ENCODE peak calls at places on chromosomes 16 and 17, in nine cellular contexts. A is transverse colon, I is heart right ventricle, H is fibroblast of lung, S is tibial nerve, K is left lung, Z is mammary epithelial cell, F is ascending aorta, L is heart left ventricle. C is an unnamed sample.
A peak's percentile ranks its signal among the peaks of the same experiment; 100 is the strongest.

GRCh38 chr17:63665527-63666214 is 34.3 kb downstream of the LIMD2 start:
- DNase-seq in A (no peak), I (peak; percentile 38), H (no peak), S (no peak), K (no peak), Z (no peak), F (no peak), L (no peak), C (peak; percentile 30)

GRCh38 chr16:48059936-48060335 is 95.9 kb downstream of the ABCC12 start:
- DNase-seq in A (no peak), I (no peak), H (no peak), S (no peak), K (no peak), Z (no peak), F (no peak), L (no peak), C (no peak)

GRCh38 chr17:9226794-9227135 is 205.5 kb downstream of the NTN1 start:
- DNase-seq in A (no peak), I (no peak), H (no peak), S (no peak), K (peak; percentile 51), Z (peak; percentile 57), F (no peak), L (peak; percentile 40), C (no peak)

GRCh38 chr17:13114601-13115024 is 96.8 kb upstream of the ELAC2 start:
- DNase-seq in A (no peak), I (peak; percentile 10), H (peak; percentile 52), S (no peak), K (no peak), Z (peak; percentile 6), F (no peak), L (no peak), C (peak; percentile 23)

GRCh38 chr16:85959686-85960085 is 60.7 kb downstream of the IRF8 start:
- DNase-seq in A (peak; percentile 74), I (no peak), H (no peak), S (no peak), K (no peak), Z (no peak), F (no peak), L (no peak), C (no peak)

GRCh38 chr17:11388061-11388460 is 147.0 kb downstream of the SHISA6 start:
- DNase-seq in A (no peak), I (no peak), H (no peak), S (no peak), K (no peak), Z (no peak), F (no peak), L (no peak), C (no peak)

GRCh38 chr16:71258371-71258770 is 27.8 kb upstream of the HYDIN start:
- DNase-seq in A (no peak), I (no peak), H (no peak), S (no peak), K (no peak), Z (no peak), F (no peak), L (no peak), C (peak; percentile 15)

GRCh38 chr16:58426095-58426494 is 33.8 kb downstream of the GINS3 start:
- DNase-seq in A (peak; percentile 16), I (no peak), H (no peak), S (no peak), K (no peak), Z (no peak), F (no peak), L (peak; percentile 16), C (no peak)

GRCh38 chr17:43456661-43457361 is 27.0 kb upstream of the DHX8 start:
- DNase-seq in A (peak; percentile 12), I (peak; percentile 15), H (peak; percentile 71), S (peak; percentile 23), K (no peak), Z (peak; percentile 42), F (no peak), L (no peak), C (peak; percentile 41)

GRCh38 chr17:41737680-41738023 is 3.2 kb upstream of the HAP1 start:
- DNase-seq in A (no peak), I (no peak), H (no peak), S (no peak), K (no peak), Z (no peak), F (no peak), L (no peak), C (no peak)

GRCh38 chr17:57440522-57441269 is 184.4 kb downstream of the MSI2 start:
- DNase-seq in A (peak; percentile 38), I (peak; percentile 88), H (peak; percentile 85), S (peak; percentile 34), K (no peak), Z (peak; percentile 89), F (peak; percentile 80), L (peak; percentile 78), C (peak; percentile 87)
- TF ChIP-seq CTCF in A (peak; percentile 10), I (peak; percentile 52), H (peak; percentile 14), S (peak; percentile 67), K (no peak), Z (peak; percentile 54), F (no peak), L (peak; percentile 56), C (peak; percentile 50)

DNA sequence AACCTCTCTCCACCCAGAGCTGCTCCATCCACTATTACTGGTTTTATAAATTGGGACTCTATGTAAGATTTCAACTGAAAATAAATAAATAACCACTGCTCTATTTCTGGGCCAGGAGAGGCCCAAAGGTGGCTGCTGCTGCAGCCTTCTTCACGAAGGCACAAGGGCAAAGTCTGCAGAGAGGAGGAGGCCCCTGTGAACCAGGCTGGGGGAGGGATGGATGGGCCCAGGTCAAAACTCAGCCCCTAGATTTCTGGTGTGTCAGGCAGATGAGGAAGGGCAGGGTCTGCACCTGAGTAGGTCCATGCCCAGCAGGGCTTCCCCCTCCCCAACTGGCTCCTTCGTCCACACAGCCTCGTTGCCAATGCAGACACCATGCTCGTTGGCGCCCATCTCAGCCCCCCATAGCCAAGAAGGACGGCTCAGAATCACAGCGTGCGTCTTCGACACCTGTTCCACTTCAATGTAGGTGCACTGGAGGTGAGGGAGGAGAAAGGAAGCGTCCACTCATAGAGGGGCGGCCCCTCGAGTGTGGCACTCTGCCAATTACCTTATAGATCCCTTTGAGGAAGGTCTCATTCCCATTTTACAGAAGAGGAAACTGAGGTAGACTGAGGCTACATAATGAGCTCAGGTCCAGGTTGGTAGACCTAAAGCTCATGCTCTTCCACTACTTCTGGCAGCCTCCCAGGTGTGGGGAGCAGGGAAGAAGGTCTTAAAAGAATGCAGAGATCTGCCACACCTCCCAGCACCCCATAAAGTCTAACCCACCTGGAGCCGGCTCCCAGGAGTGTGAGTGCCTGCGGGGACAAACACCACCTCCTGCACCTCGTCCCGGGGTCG is 953 bp downstream of the SCRN2 start:
- DNase-seq in A (no peak), I (no peak), H (no peak), S (no peak), K (no peak), Z (no peak), F (no peak), L (no peak), C (no peak)
- H3K4me1 ChIP-seq in A (peaks cover 34% of the 10 kb centered on the region), I (peaks cover 6% of the 10 kb centered on the region), H (peaks cover 7% of the 10 kb centered on the region), S (peaks cover 9% of the 10 kb centered on the region), K (peaks cover 57% of the 10 kb centered on the region), Z (peaks cover 56% of the 10 kb centered on the region), F (peaks cover 5% of the 10 kb centered on the region), L (peaks cover 13% of the 10 kb centered on the region), C (peaks cover 9% of the 10 kb centered on the region)

DNA sequence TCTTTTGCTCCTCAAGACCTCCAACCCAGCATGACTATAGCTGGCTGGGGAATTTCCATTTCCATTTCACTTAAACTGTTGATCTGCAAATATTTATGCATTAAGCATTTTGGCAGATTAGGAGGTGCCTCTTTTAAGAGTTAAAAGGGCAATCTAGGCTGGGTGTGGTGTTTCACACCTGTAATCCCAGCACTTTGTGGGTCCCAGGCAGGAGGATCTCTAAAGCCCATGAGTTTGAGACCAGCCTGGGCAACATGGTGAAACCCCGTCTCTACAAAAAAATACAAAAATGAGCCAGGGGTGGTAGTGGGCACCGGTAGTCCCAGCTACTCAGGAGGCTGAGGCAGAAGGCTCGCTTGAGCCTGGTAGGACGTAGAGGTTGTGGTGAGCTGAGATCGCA is 17.1 kb downstream of the ANKFY1 start:
- DNase-seq in A (no peak), I (no peak), H (no peak), S (no peak), K (no peak), Z (no peak), F (no peak), L (no peak), C (no peak)
- H3K4me3 ChIP-seq in A (no peak overlapping the region), I (no peak overlapping the region), H (no peak overlapping the region), S (no peak overlapping the region), K (no peak overlapping the region), Z (no peak overlapping the region), F (no peak overlapping the region), L (no peak overlapping the region), C (no peak overlapping the region)

GRCh38 chr16:12898556-12898955 is 2.8 kb upstream of the SHISA9 start:
- DNase-seq in A (no peak), I (no peak), H (no peak), S (no peak), K (no peak), Z (no peak), F (no peak), L (no peak), C (no peak)
- TF ChIP-seq CTCF in A (no peak), I (no peak), H (no peak), S (no peak), K (no peak), Z (no peak), F (no peak), L (no peak), C (no peak)

DNA sequence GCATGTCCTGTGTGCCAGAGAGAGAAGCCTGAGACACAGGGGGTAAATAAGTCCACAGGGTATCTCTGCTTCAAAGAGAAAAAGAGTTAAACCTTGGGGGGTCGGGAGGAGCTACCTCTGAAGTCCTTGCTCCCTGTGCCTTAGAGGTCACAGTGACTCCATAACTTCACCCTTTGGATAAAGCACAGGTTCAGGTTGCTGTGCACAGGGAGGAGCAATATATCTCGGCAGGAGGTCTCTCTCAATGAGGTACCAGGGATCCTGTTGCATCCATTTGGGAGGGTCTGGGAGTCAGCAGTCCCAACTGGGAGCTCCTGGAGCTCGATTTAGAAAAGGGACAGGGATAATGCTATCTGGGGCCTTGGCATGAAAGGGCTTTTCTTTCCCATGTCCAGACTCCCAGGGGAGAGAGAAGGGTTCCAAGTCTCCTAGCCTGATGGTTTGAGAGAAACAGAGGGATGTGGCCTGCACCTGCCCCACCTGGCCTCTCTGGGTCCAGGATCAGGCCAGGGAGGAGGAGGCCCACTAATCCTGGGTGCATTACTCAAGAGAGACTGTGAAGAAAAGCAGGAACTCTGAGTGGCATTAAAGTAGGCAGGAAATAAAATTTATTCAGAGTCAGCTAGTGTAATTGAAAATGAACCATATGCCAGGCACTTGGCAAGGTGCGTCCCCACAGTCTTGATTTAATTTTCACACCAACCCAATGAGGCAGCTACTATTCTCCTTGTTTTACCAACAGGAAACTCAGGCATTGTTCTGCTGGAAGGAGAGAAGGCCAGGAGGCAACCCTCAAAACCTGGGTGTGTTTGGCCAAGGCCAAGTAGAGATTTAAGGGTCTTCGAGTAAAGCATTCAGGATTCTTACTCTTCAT is 40.7 kb downstream of the CUEDC1 start:
- DNase-seq in A (no peak), I (no peak), H (no peak), S (no peak), K (no peak), Z (no peak), F (no peak), L (no peak), C (no peak)
- H3K4me1 ChIP-seq in A (peaks cover 44% of the 10 kb centered on the region), I (peaks cover 74% of the 10 kb centered on the region), H (peaks cover 10% of the 10 kb centered on the region), S (peaks cover 52% of the 10 kb centered on the region), K (peaks cover 61% of the 10 kb centered on the region), Z (peaks cover 24% of the 10 kb centered on the region), F (peaks cover 48% of the 10 kb centered on the region), L (peaks cover 54% of the 10 kb centered on the region), C (peaks cover 68% of the 10 kb centered on the region)

GRCh38 chr17:40321502-40322416 is 12.8 kb downstream of the RARA start:
- DNase-seq in A (peak; percentile 61), I (peak; percentile 80), H (no peak), S (peak; percentile 10), K (peak; percentile 79), Z (no peak), F (no peak), L (peak; percentile 84), C (peak; percentile 49)
- H3K4me3 ChIP-seq in A (no peak overlapping the region), I (peak overlapping the region; percentile 89), H (peak overlapping the region; percentile 11), S (no peak overlapping the region), K (peak overlapping the region; percentile 22), Z (peak overlapping the region; percentile 27), F (peak overlapping the region; percentile 37), L (peak overlapping the region; percentile 83), C (no peak overlapping the region)